ENCODE peak calls at places on chromosomes 11 and 22, in ten cellular contexts. One of them, this sample, is unnamed.

GRCh38 chr11:15575409-15575808 is 460.7 kb downstream of the INSC start:
- DNase-seq in body of pancreas: no peak
- DNase-seq in ecto neural progenitor cell: no peak
- DNase-seq in GOT3: no peak
- DNase-seq in SW480: no peak
- DNase-seq in type B pancreatic cell: no peak
- DNase-seq in spleen: no peak
- DNase-seq in hypothalamus: no peak
- DNase-seq in KBM-7: no peak
- DNase-seq in ovary: no peak
- DNase-seq in this sample: no peak

GRCh38 chr11:126781942-126782341 is 218.6 kb downstream of the KIRREL3 start:
- DNase-seq in KBM-7: no peak
- DNase-seq in hypothalamus: no peak
- DNase-seq in type B pancreatic cell: no peak
- DNase-seq in spleen: no peak
- DNase-seq in SW480: no peak
- DNase-seq in ecto neural progenitor cell: no peak
- DNase-seq in ovary: no peak
- DNase-seq in body of pancreas: no peak
- DNase-seq in GOT3: no peak
- DNase-seq in this sample: no peak

GRCh38 chr22:27885977-27886842 is 32.8 kb downstream of the PITPNB start:
- DNase-seq in hypothalamus: no peak
- DNase-seq in GOT3: no peak
- DNase-seq in SW480: peak
- DNase-seq in KBM-7: peak
- DNase-seq in ecto neural progenitor cell: no peak
- DNase-seq in type B pancreatic cell: no peak
- DNase-seq in ovary: peak
- DNase-seq in body of pancreas: peak
- DNase-seq in spleen: no peak
- DNase-seq in this sample: peak

GRCh38 chr11:47337229-47337924 is 15.1 kb downstream of the MYBPC3 start:
- DNase-seq in GOT3: no peak
- DNase-seq in body of pancreas: no peak
- DNase-seq in ovary: no peak
- DNase-seq in type B pancreatic cell: no peak
- DNase-seq in ecto neural progenitor cell: no peak
- DNase-seq in SW480: peak
- DNase-seq in KBM-7: no peak
- DNase-seq in hypothalamus: no peak
- DNase-seq in spleen: no peak
- DNase-seq in this sample: no peak

GRCh38 chr22:35445933-35446332 is 46.0 kb downstream of the MCM5 start:
- DNase-seq in spleen: no peak
- DNase-seq in ovary: no peak
- DNase-seq in KBM-7: no peak
- DNase-seq in hypothalamus: no peak
- DNase-seq in ecto neural progenitor cell: no peak
- DNase-seq in SW480: no peak
- DNase-seq in GOT3: no peak
- DNase-seq in type B pancreatic cell: no peak
- DNase-seq in body of pancreas: no peak
- DNase-seq in this sample: no peak

GRCh38 chr11:121654506-121655480 is 202.0 kb upstream of the SORL1-AS1 start:
- DNase-seq in SW480: no peak
- DNase-seq in body of pancreas: no peak
- DNase-seq in KBM-7: no peak
- DNase-seq in GOT3: no peak
- DNase-seq in spleen: no peak
- DNase-seq in hypothalamus: no peak
- DNase-seq in type B pancreatic cell: no peak
- DNase-seq in ecto neural progenitor cell: no peak
- DNase-seq in ovary: no peak
- DNase-seq in this sample: peak

GRCh38 chr22:48476599-48476998 is 1351.1 kb downstream of the BRD1 start:
- DNase-seq in SW480: no peak
- DNase-seq in KBM-7: no peak
- DNase-seq in spleen: peak
- DNase-seq in ecto neural progenitor cell: no peak
- DNase-seq in body of pancreas: no peak
- DNase-seq in type B pancreatic cell: peak
- DNase-seq in hypothalamus: no peak
- DNase-seq in ovary: no peak
- DNase-seq in GOT3: no peak
- DNase-seq in this sample: no peak

GRCh38 chr22:19480173-19480568 is 451 bp downstream of the CDC45 start:
- DNase-seq in ecto neural progenitor cell: no peak
- DNase-seq in GOT3: no peak
- DNase-seq in spleen: no peak
- DNase-seq in SW480: no peak
- DNase-seq in type B pancreatic cell: no peak
- DNase-seq in hypothalamus: no peak
- DNase-seq in ovary: no peak
- DNase-seq in body of pancreas: no peak
- DNase-seq in KBM-7: no peak
- DNase-seq in this sample: no peak

GRCh38 chr11:118648291-118648690 is 31.2 kb downstream of the TREH start:
- DNase-seq in SW480: no peak
- DNase-seq in ovary: no peak
- DNase-seq in body of pancreas: no peak
- DNase-seq in type B pancreatic cell: no peak
- DNase-seq in spleen: peak
- DNase-seq in GOT3: no peak
- DNase-seq in KBM-7: no peak
- DNase-seq in hypothalamus: no peak
- DNase-seq in ecto neural progenitor cell: no peak
- DNase-seq in this sample: no peak

GRCh38 chr11:77497368-77497767 is 23.5 kb upstream of the PAK1 start:
- DNase-seq in ecto neural progenitor cell: no peak
- DNase-seq in GOT3: no peak
- DNase-seq in KBM-7: no peak
- DNase-seq in type B pancreatic cell: no peak
- DNase-seq in ovary: no peak
- DNase-seq in body of pancreas: no peak
- DNase-seq in hypothalamus: no peak
- DNase-seq in spleen: no peak
- DNase-seq in SW480: peak
- DNase-seq in this sample: no peak

GRCh38 chr11:103953797-103954495 is 82.5 kb upstream of the DDI1 start:
- DNase-seq in hypothalamus: no peak
- DNase-seq in ovary: no peak
- DNase-seq in ecto neural progenitor cell: no peak
- DNase-seq in body of pancreas: no peak
- DNase-seq in SW480: no peak
- DNase-seq in KBM-7: no peak
- DNase-seq in spleen: no peak
- DNase-seq in GOT3: no peak
- DNase-seq in type B pancreatic cell: no peak
- DNase-seq in this sample: no peak

GRCh38 chr11:84552791-84553190 is 1074.4 kb downstream of the DLG2 start:
- DNase-seq in ecto neural progenitor cell: no peak
- DNase-seq in SW480: no peak
- DNase-seq in GOT3: no peak
- DNase-seq in ovary: no peak
- DNase-seq in KBM-7: no peak
- DNase-seq in hypothalamus: no peak
- DNase-seq in type B pancreatic cell: no peak
- DNase-seq in body of pancreas: no peak
- DNase-seq in spleen: no peak
- DNase-seq in this sample: no peak

GRCh38 chr22:19174106-19175025 is 4.2 kb downstream of the SLC25A1 start:
- DNase-seq in type B pancreatic cell: no peak
- DNase-seq in hypothalamus: no peak
- DNase-seq in GOT3: no peak
- DNase-seq in ecto neural progenitor cell: no peak
- DNase-seq in SW480: no peak
- DNase-seq in spleen: peak
- DNase-seq in KBM-7: peak
- DNase-seq in body of pancreas: peak
- DNase-seq in ovary: no peak
- DNase-seq in this sample: peak

GRCh38 chr22:19292262-19293230 is 1.0 kb upstream of the CLTCL1 start:
- DNase-seq in spleen: peak
- DNase-seq in GOT3: no peak
- DNase-seq in body of pancreas: peak
- DNase-seq in ovary: peak
- DNase-seq in ecto neural progenitor cell: no peak
- DNase-seq in type B pancreatic cell: peak
- DNase-seq in hypothalamus: no peak
- DNase-seq in SW480: no peak
- DNase-seq in KBM-7: peak
- DNase-seq in this sample: no peak

GRCh38 chr11:44993971-44994705 is 43.5 kb upstream of the TP53I11 start:
- DNase-seq in KBM-7: no peak
- DNase-seq in type B pancreatic cell: peak
- DNase-seq in ecto neural progenitor cell: peak
- DNase-seq in ovary: no peak
- DNase-seq in GOT3: no peak
- DNase-seq in spleen: no peak
- DNase-seq in SW480: no peak
- DNase-seq in hypothalamus: no peak
- DNase-seq in body of pancreas: peak
- DNase-seq in this sample: no peak

GRCh38 chr11:116605543-116605942 is 167.2 kb downstream of the BUD13 start:
- DNase-seq in spleen: no peak
- DNase-seq in ecto neural progenitor cell: peak
- DNase-seq in body of pancreas: peak
- DNase-seq in hypothalamus: no peak
- DNase-seq in SW480: peak
- DNase-seq in type B pancreatic cell: peak
- DNase-seq in ovary: no peak
- DNase-seq in KBM-7: peak
- DNase-seq in GOT3: no peak
- DNase-seq in this sample: peak

GRCh38 chr11:112525270-112525669 is 264.6 kb upstream of the PLET1 start:
- DNase-seq in spleen: no peak
- DNase-seq in type B pancreatic cell: no peak
- DNase-seq in SW480: no peak
- DNase-seq in hypothalamus: no peak
- DNase-seq in body of pancreas: peak
- DNase-seq in ecto neural progenitor cell: no peak
- DNase-seq in GOT3: no peak
- DNase-seq in ovary: no peak
- DNase-seq in KBM-7: no peak
- DNase-seq in this sample: no peak

GRCh38 chr22:25472382-25472781 is 92.1 kb upstream of the GRK3 start:
- DNase-seq in type B pancreatic cell: no peak
- DNase-seq in body of pancreas: no peak
- DNase-seq in GOT3: no peak
- DNase-seq in ecto neural progenitor cell: no peak
- DNase-seq in spleen: no peak
- DNase-seq in ovary: no peak
- DNase-seq in SW480: no peak
- DNase-seq in hypothalamus: no peak
- DNase-seq in KBM-7: no peak
- DNase-seq in this sample: peak

GRCh38 chr22:27213766-27214581 is 556.6 kb downstream of the MIAT start:
- DNase-seq in ovary: peak
- DNase-seq in hypothalamus: no peak
- DNase-seq in SW480: no peak
- DNase-seq in KBM-7: no peak
- DNase-seq in spleen: no peak
- DNase-seq in ecto neural progenitor cell: no peak
- DNase-seq in body of pancreas: peak
- DNase-seq in GOT3: no peak
- DNase-seq in type B pancreatic cell: no peak
- DNase-seq in this sample: no peak

GRCh38 chr22:30539368-30539767 is 7.2 kb downstream of the SEC14L6 start:
- DNase-seq in ecto neural progenitor cell: no peak
- DNase-seq in ovary: no peak
- DNase-seq in type B pancreatic cell: no peak
- DNase-seq in spleen: no peak
- DNase-seq in body of pancreas: no peak
- DNase-seq in hypothalamus: no peak
- DNase-seq in KBM-7: no peak
- DNase-seq in GOT3: no peak
- DNase-seq in SW480: no peak
- DNase-seq in this sample: no peak

GRCh38 chr11:36306888-36307287 is 10.8 kb downstream of the PRR5L start:
- DNase-seq in ovary: no peak
- DNase-seq in ecto neural progenitor cell: no peak
- DNase-seq in spleen: no peak
- DNase-seq in body of pancreas: no peak
- DNase-seq in GOT3: no peak
- DNase-seq in SW480: peak
- DNase-seq in type B pancreatic cell: no peak
- DNase-seq in hypothalamus: no peak
- DNase-seq in KBM-7: peak
- DNase-seq in this sample: peak

GRCh38 chr22:43126506-43127165 is 16.1 kb downstream of the BIK start:
- DNase-seq in SW480: peak
- DNase-seq in spleen: no peak
- DNase-seq in body of pancreas: peak
- DNase-seq in ovary: no peak
- DNase-seq in GOT3: no peak
- DNase-seq in type B pancreatic cell: no peak
- DNase-seq in KBM-7: no peak
- DNase-seq in ecto neural progenitor cell: no peak
- DNase-seq in hypothalamus: no peak
- DNase-seq in this sample: peak

GRCh38 chr22:29079218-29079901 is 6.5 kb downstream of the KREMEN1 start:
- DNase-seq in hypothalamus: no peak
- DNase-seq in ecto neural progenitor cell: no peak
- DNase-seq in KBM-7: no peak
- DNase-seq in body of pancreas: no peak
- DNase-seq in ovary: no peak
- DNase-seq in GOT3: no peak
- DNase-seq in SW480: peak
- DNase-seq in type B pancreatic cell: no peak
- DNase-seq in spleen: no peak
- DNase-seq in this sample: no peak

GRCh38 chr11:14054708-14055107 is 92.2 kb downstream of the SPON1 start:
- DNase-seq in body of pancreas: peak
- DNase-seq in KBM-7: no peak
- DNase-seq in ecto neural progenitor cell: no peak
- DNase-seq in spleen: no peak
- DNase-seq in hypothalamus: no peak
- DNase-seq in SW480: no peak
- DNase-seq in ovary: no peak
- DNase-seq in type B pancreatic cell: no peak
- DNase-seq in GOT3: no peak
- DNase-seq in this sample: no peak

GRCh38 chr11:61928606-61929005 is 11.2 kb upstream of the RAB3IL1 start:
- DNase-seq in type B pancreatic cell: no peak
- DNase-seq in hypothalamus: no peak
- DNase-seq in body of pancreas: no peak
- DNase-seq in spleen: no peak
- DNase-seq in KBM-7: no peak
- DNase-seq in SW480: no peak
- DNase-seq in ovary: no peak
- DNase-seq in ecto neural progenitor cell: no peak
- DNase-seq in GOT3: no peak
- DNase-seq in this sample: no peak

GRCh38 chr22:20859615-20860014 is 808 bp downstream of the SNAP29 start:
- DNase-seq in type B pancreatic cell: no peak
- DNase-seq in spleen: no peak
- DNase-seq in body of pancreas: no peak
- DNase-seq in KBM-7: no peak
- DNase-seq in ecto neural progenitor cell: no peak
- DNase-seq in hypothalamus: no peak
- DNase-seq in GOT3: no peak
- DNase-seq in ovary: no peak
- DNase-seq in SW480: no peak
- DNase-seq in this sample: no peak

GRCh38 chr22:49396817-49397216 is 430.9 kb downstream of the BRD1 start:
- DNase-seq in spleen: no peak
- DNase-seq in GOT3: no peak
- DNase-seq in body of pancreas: no peak
- DNase-seq in ecto neural progenitor cell: no peak
- DNase-seq in KBM-7: no peak
- DNase-seq in hypothalamus: no peak
- DNase-seq in type B pancreatic cell: no peak
- DNase-seq in SW480: no peak
- DNase-seq in ovary: no peak
- DNase-seq in this sample: no peak

GRCh38 chr22:27183474-27183873 is 526.1 kb downstream of the MIAT start:
- DNase-seq in GOT3: no peak
- DNase-seq in ovary: no peak
- DNase-seq in KBM-7: no peak
- DNase-seq in type B pancreatic cell: no peak
- DNase-seq in hypothalamus: no peak
- DNase-seq in SW480: no peak
- DNase-seq in ecto neural progenitor cell: no peak
- DNase-seq in spleen: no peak
- DNase-seq in body of pancreas: no peak
- DNase-seq in this sample: no peak